ENCODE peak calls at places on chromosomes 11 and 22, in five cellular contexts. D is A549, G is NCI-H1105 treated with DMSO at 0.1 percent for 48 hours, W is hepatic stellate cell, X is iPS DF 6.9. T is an unnamed sample.

GRCh38 chr11:3807856-3808845 is at the start of gene PGAP2:
- DNase-seq in G (peak; percentile 64), D (peak; percentile 73), X (no peak), W (peak; percentile 81), T (peak; percentile 51)

GRCh38 chr11:27076121-27076589 is 35.5 kb downstream of the BBOX1 start:
- DNase-seq in X (no peak), G (peak; percentile 84), D (no peak), W (no peak), T (no peak)

GRCh38 chr11:134565343-134565891 is 153.4 kb upstream of the B3GAT1 start:
- DNase-seq in G (no peak), X (no peak), W (no peak), D (no peak), T (no peak)

GRCh38 chr22:44033689-44034088 is 9.6 kb downstream of the PARVB start:
- DNase-seq in D (no peak), X (no peak), G (no peak), W (no peak), T (no peak)

GRCh38 chr11:125167292-125167953 is 2.9 kb downstream of the PKNOX2 start:
- DNase-seq in X (no peak), D (no peak), W (peak; percentile 79), G (no peak), T (no peak)

GRCh38 chr11:35151896-35152295 is 12.9 kb downstream of the CD44 start:
- DNase-seq in W (no peak), G (no peak), X (no peak), D (no peak), T (no peak)

GRCh38 chr11:75083217-75083605 is 13.5 kb downstream of the OR2AT4 start:
- DNase-seq in W (no peak), X (no peak), D (no peak), G (no peak), T (no peak)

GRCh38 chr11:36510567-36511020 is 522 bp upstream of the TRAF6 start:
- DNase-seq in X (no peak), D (no peak), W (peak; percentile 22), G (no peak), T (no peak)

GRCh38 chr11:73167555-73167954 is 25.4 kb upstream of the FCHSD2 start:
- DNase-seq in G (no peak), D (no peak), X (no peak), W (no peak), T (no peak)

GRCh38 chr11:13111813-13112130 is 102.7 kb downstream of the RASSF10 start:
- DNase-seq in D (no peak), G (no peak), W (no peak), X (no peak), T (no peak)

GRCh38 chr22:23446796-23447350 is 133.2 kb downstream of the IGLL1 start:
- DNase-seq in W (no peak), D (no peak), X (no peak), G (no peak), T (no peak)

GRCh38 chr11:79212711-79213110 is 228.1 kb downstream of the TENM4 start:
- DNase-seq in D (no peak), X (no peak), G (no peak), W (no peak), T (no peak)

GRCh38 chr22:20080776-20081654 is 974 bp downstream of the DGCR8 start:
- DNase-seq in W (peak; percentile 57), D (peak; percentile 30), X (no peak), G (peak; percentile 14), T (no peak)

GRCh38 chr11:58567889-58568512 is 7.7 kb downstream of the LPXN start:
- DNase-seq in D (peak; percentile 68), W (peak; percentile 22), G (peak; percentile 25), X (no peak), T (peak; percentile 77)

GRCh38 chr11:73866586-73866996 is 10.1 kb downstream of the COA4 start:
- DNase-seq in G (no peak), X (no peak), D (peak; percentile 65), W (peak; percentile 77), T (no peak)

GRCh38 chr11:118623291-118623655 is 15.9 kb downstream of the PHLDB1 start:
- DNase-seq in G (peak; percentile 100), X (no peak), W (no peak), D (peak; percentile 32), T (no peak)

GRCh38 chr11:45388472-45388871 is 102.3 kb upstream of the SYT13 start:
- DNase-seq in D (no peak), G (no peak), W (no peak), X (no peak), T (no peak)

GRCh38 chr11:61077936-61078335 is 24.4 kb upstream of the CD5 start:
- DNase-seq in G (no peak), D (no peak), X (no peak), W (no peak), T (no peak)

GRCh38 chr11:19670030-19670761 is 42.4 kb upstream of the NAV2 start:
- DNase-seq in G (no peak), W (peak; percentile 34), X (no peak), D (peak; percentile 46), T (no peak)

GRCh38 chr11:28559497-28559896 is 451.3 kb downstream of the METTL15 start:
- DNase-seq in G (no peak), D (no peak), X (no peak), W (no peak), T (no peak)

GRCh38 chr11:70623906-70624597 is 225.7 kb downstream of the CTTN start:
- DNase-seq in X (no peak), G (no peak), W (no peak), D (no peak), T (no peak)

GRCh38 chr11:13343931-13344717 is 66.5 kb downstream of the BMAL1 start:
- DNase-seq in G (peak; percentile 73), X (peak; percentile 35), D (peak; percentile 80), W (peak; percentile 74), T (peak; percentile 55)

GRCh38 chr11:6505577-6506240 is 8.6 kb downstream of the DNHD1 start:
- DNase-seq in X (peak; percentile 25), G (peak; percentile 69), D (peak; percentile 54), W (peak; percentile 21), T (no peak)

GRCh38 chr22:40215266-40215665 is 37.5 kb downstream of the TNRC6B start:
- DNase-seq in D (no peak), G (no peak), W (no peak), X (no peak), T (no peak)

GRCh38 chr22:42752912-42753311 is 32.2 kb upstream of the A4GALT start:
- DNase-seq in W (peak; percentile 8), X (no peak), D (no peak), G (no peak), T (no peak)